ENCODE peak calls at places on chromosomes 13 and 19, in nine cellular contexts. One of them, this sample, is unnamed.

GRCh38 chr19:45952691-45953505 is 20.8 kb downstream of the NOVA2 start:
- DNase-seq in A549: peak; percentile 93
- DNase-seq in SK-N-SH: peak; percentile 55
- DNase-seq in endothelial cell of umbilical vein: no peak
- DNase-seq in K562: peak; percentile 82
- DNase-seq in GM12878: no peak
- DNase-seq in HCT116: no peak
- DNase-seq in WTC11: peak; percentile 95
- DNase-seq in H1: peak; percentile 96
- DNase-seq in this sample: peak; percentile 83

GRCh38 chr19:6032827-6033226 is 54.9 kb upstream of the RANBP3 start:
- DNase-seq in A549: no peak
- DNase-seq in SK-N-SH: no peak
- DNase-seq in endothelial cell of umbilical vein: no peak
- DNase-seq in K562: no peak
- DNase-seq in GM12878: no peak
- DNase-seq in HCT116: no peak
- DNase-seq in WTC11: no peak
- DNase-seq in H1: peak; percentile 16
- DNase-seq in this sample: no peak

GRCh38 chr13:107119989-107120881 is 552.3 kb upstream of the ARGLU1 start:
- DNase-seq in A549: no peak
- DNase-seq in SK-N-SH: no peak
- DNase-seq in endothelial cell of umbilical vein: no peak
- DNase-seq in K562: no peak
- DNase-seq in GM12878: no peak
- DNase-seq in HCT116: no peak
- DNase-seq in WTC11: no peak
- DNase-seq in H1: no peak
- DNase-seq in this sample: no peak

GRCh38 chr19:23343434-23344010 is 51.7 kb downstream of the ZNF91 start:
- DNase-seq in A549: no peak
- DNase-seq in SK-N-SH: no peak
- DNase-seq in endothelial cell of umbilical vein: no peak
- DNase-seq in K562: no peak
- DNase-seq in GM12878: no peak
- DNase-seq in HCT116: no peak
- DNase-seq in WTC11: no peak
- DNase-seq in H1: no peak
- DNase-seq in this sample: peak; percentile 17

GRCh38 chr19:51375504-51376221 is 3.2 kb upstream of the NKG7 start:
- DNase-seq in A549: no peak
- DNase-seq in SK-N-SH: no peak
- DNase-seq in endothelial cell of umbilical vein: no peak
- DNase-seq in K562: no peak
- DNase-seq in GM12878: peak; percentile 61
- DNase-seq in HCT116: no peak
- DNase-seq in WTC11: no peak
- DNase-seq in H1: no peak
- DNase-seq in this sample: peak; percentile 87

GRCh38 chr13:74867460-74867859 is 614.5 kb downstream of the TBC1D4 start:
- DNase-seq in A549: no peak
- DNase-seq in SK-N-SH: no peak
- DNase-seq in endothelial cell of umbilical vein: peak; percentile 7
- DNase-seq in K562: no peak
- DNase-seq in GM12878: no peak
- DNase-seq in HCT116: no peak
- DNase-seq in WTC11: no peak
- DNase-seq in H1: no peak
- DNase-seq in this sample: no peak

GRCh38 chr19:4496304-4496703 is 22.0 kb downstream of the PLIN4 start:
- DNase-seq in A549: no peak
- DNase-seq in SK-N-SH: no peak
- DNase-seq in endothelial cell of umbilical vein: no peak
- DNase-seq in K562: no peak
- DNase-seq in GM12878: no peak
- DNase-seq in HCT116: no peak
- DNase-seq in WTC11: no peak
- DNase-seq in H1: no peak
- DNase-seq in this sample: no peak

GRCh38 chr19:28700176-28700575 is 512.8 kb downstream of the UQCRFS1 start:
- DNase-seq in A549: no peak
- DNase-seq in SK-N-SH: no peak
- DNase-seq in endothelial cell of umbilical vein: no peak
- DNase-seq in K562: no peak
- DNase-seq in GM12878: no peak
- DNase-seq in HCT116: no peak
- DNase-seq in WTC11: no peak
- DNase-seq in H1: no peak
- DNase-seq in this sample: no peak

GRCh38 chr13:99665716-99666115 is 164.4 kb downstream of the TM9SF2 start:
- DNase-seq in A549: no peak
- DNase-seq in SK-N-SH: no peak
- DNase-seq in endothelial cell of umbilical vein: no peak
- DNase-seq in K562: no peak
- DNase-seq in GM12878: no peak
- DNase-seq in HCT116: no peak
- DNase-seq in WTC11: no peak
- DNase-seq in H1: no peak
- DNase-seq in this sample: no peak

GRCh38 chr13:21672811-21673591 is 2.1 kb downstream of the FGF9 start:
- DNase-seq in A549: no peak
- DNase-seq in SK-N-SH: no peak
- DNase-seq in endothelial cell of umbilical vein: no peak
- DNase-seq in K562: no peak
- DNase-seq in GM12878: no peak
- DNase-seq in HCT116: no peak
- DNase-seq in WTC11: no peak
- DNase-seq in H1: no peak
- DNase-seq in this sample: no peak

GRCh38 chr19:54448037-54448773 is 794 bp upstream of the LENG8 start:
- DNase-seq in A549: peak; percentile 71
- DNase-seq in SK-N-SH: peak; percentile 74
- DNase-seq in endothelial cell of umbilical vein: peak; percentile 75
- DNase-seq in K562: peak; percentile 59
- DNase-seq in GM12878: no peak
- DNase-seq in HCT116: no peak
- DNase-seq in WTC11: peak; percentile 46
- DNase-seq in H1: peak; percentile 62
- DNase-seq in this sample: peak; percentile 54

GRCh38 chr19:42115219-42115618 is 17.0 kb downstream of the POU2F2 start:
- DNase-seq in A549: no peak
- DNase-seq in SK-N-SH: no peak
- DNase-seq in endothelial cell of umbilical vein: peak; percentile 31
- DNase-seq in K562: no peak
- DNase-seq in GM12878: no peak
- DNase-seq in HCT116: no peak
- DNase-seq in WTC11: no peak
- DNase-seq in H1: no peak
- DNase-seq in this sample: no peak

GRCh38 chr19:51325161-51325979 is 13.9 kb downstream of the IGLON5 start:
- DNase-seq in A549: no peak
- DNase-seq in SK-N-SH: no peak
- DNase-seq in endothelial cell of umbilical vein: no peak
- DNase-seq in K562: no peak
- DNase-seq in GM12878: no peak
- DNase-seq in HCT116: no peak
- DNase-seq in WTC11: no peak
- DNase-seq in H1: no peak
- DNase-seq in this sample: peak; percentile 25

GRCh38 chr13:57823704-57824103 is 192.2 kb downstream of the PCDH17 start:
- DNase-seq in A549: no peak
- DNase-seq in SK-N-SH: no peak
- DNase-seq in endothelial cell of umbilical vein: no peak
- DNase-seq in K562: no peak
- DNase-seq in GM12878: no peak
- DNase-seq in HCT116: no peak
- DNase-seq in WTC11: no peak
- DNase-seq in H1: no peak
- DNase-seq in this sample: no peak

DNA sequence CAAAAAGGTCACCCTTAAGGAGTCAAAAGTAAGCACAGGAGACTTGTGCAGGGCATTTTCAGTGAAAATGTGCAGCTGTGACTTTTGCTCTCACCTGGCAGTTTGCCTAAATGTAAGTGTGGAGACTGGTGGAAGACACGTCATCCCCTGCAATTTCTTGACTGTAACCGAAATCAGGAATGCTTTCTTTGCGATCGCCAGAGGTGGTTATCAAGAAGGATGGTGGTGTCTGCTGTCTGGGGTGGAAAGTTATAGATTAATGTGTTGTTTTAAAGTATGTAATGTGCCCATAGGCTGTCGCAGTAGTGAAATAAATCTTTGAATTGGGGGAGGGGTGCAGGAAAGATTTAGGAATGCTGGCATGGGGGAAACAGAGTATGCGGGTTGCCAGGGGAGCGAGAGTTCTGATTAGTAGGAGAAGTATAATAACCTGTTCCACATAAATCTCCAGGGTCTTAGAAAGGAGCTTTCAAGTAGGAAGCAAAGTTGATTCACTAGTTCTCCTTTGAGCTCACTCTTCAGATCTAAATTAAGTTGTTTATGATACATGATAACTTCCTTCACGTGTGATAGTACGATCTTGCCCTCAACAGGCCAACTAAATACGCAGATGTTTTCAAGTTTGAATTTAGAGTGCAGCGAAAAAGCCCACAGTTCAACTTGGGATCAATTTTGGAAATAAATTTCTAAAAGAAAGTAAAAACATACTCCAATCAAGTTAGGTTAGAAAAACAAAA is 1520.0 kb upstream of the SLC10A2 start:
- DNase-seq in A549: no peak
- DNase-seq in SK-N-SH: no peak
- DNase-seq in endothelial cell of umbilical vein: peak; percentile 39
- DNase-seq in K562: no peak
- DNase-seq in GM12878: no peak
- DNase-seq in HCT116: peak; percentile 18
- DNase-seq in WTC11: no peak
- DNase-seq in H1: no peak
- DNase-seq in this sample: no peak
- TF ChIP-seq MAX in A549: no peak
- TF ChIP-seq MAX in SK-N-SH: no peak
- TF ChIP-seq MAX in endothelial cell of umbilical vein: no peak
- TF ChIP-seq MAX in K562: no peak
- TF ChIP-seq MAX in GM12878: no peak
- TF ChIP-seq MAX in HCT116: no peak
- TF ChIP-seq MAX in WTC11: no peak
- TF ChIP-seq MAX in H1: no peak
- TF ChIP-seq MAX in this sample: no peak

GRCh38 chr19:19526581-19527370 is 1.9 kb upstream of the YJEFN3 start:
- DNase-seq in A549: no peak
- DNase-seq in SK-N-SH: no peak
- DNase-seq in endothelial cell of umbilical vein: no peak
- DNase-seq in K562: no peak
- DNase-seq in GM12878: no peak
- DNase-seq in HCT116: no peak
- DNase-seq in WTC11: no peak
- DNase-seq in H1: no peak
- DNase-seq in this sample: peak; percentile 47

GRCh38 chr19:19524053-19524452 is 4.7 kb upstream of the YJEFN3 start:
- DNase-seq in A549: no peak
- DNase-seq in SK-N-SH: no peak
- DNase-seq in endothelial cell of umbilical vein: no peak
- DNase-seq in K562: no peak
- DNase-seq in GM12878: no peak
- DNase-seq in HCT116: no peak
- DNase-seq in WTC11: no peak
- DNase-seq in H1: no peak
- DNase-seq in this sample: no peak

GRCh38 chr19:19527674-19528625 is 761 bp upstream of the YJEFN3 start:
- DNase-seq in A549: no peak
- DNase-seq in SK-N-SH: no peak
- DNase-seq in endothelial cell of umbilical vein: no peak
- DNase-seq in K562: no peak
- DNase-seq in GM12878: no peak
- DNase-seq in HCT116: no peak
- DNase-seq in WTC11: no peak
- DNase-seq in H1: no peak
- DNase-seq in this sample: no peak

GRCh38 chr19:19527371-19527656 is 1.4 kb upstream of the YJEFN3 start:
- DNase-seq in A549: no peak
- DNase-seq in SK-N-SH: no peak
- DNase-seq in endothelial cell of umbilical vein: no peak
- DNase-seq in K562: no peak
- DNase-seq in GM12878: no peak
- DNase-seq in HCT116: no peak
- DNase-seq in WTC11: no peak
- DNase-seq in H1: no peak
- DNase-seq in this sample: no peak

GRCh38 chr19:19525611-19526380 is 2.9 kb upstream of the YJEFN3 start:
- DNase-seq in A549: no peak
- DNase-seq in SK-N-SH: no peak
- DNase-seq in endothelial cell of umbilical vein: no peak
- DNase-seq in K562: no peak
- DNase-seq in GM12878: no peak
- DNase-seq in HCT116: no peak
- DNase-seq in WTC11: no peak
- DNase-seq in H1: no peak
- DNase-seq in this sample: no peak
- TF ChIP-seq MAX in A549: no peak
- TF ChIP-seq MAX in SK-N-SH: no peak
- TF ChIP-seq MAX in endothelial cell of umbilical vein: no peak
- TF ChIP-seq MAX in K562: no peak
- TF ChIP-seq MAX in GM12878: no peak
- TF ChIP-seq MAX in HCT116: no peak
- TF ChIP-seq MAX in WTC11: no peak
- TF ChIP-seq MAX in H1: no peak
- TF ChIP-seq MAX in this sample: no peak

DNA sequence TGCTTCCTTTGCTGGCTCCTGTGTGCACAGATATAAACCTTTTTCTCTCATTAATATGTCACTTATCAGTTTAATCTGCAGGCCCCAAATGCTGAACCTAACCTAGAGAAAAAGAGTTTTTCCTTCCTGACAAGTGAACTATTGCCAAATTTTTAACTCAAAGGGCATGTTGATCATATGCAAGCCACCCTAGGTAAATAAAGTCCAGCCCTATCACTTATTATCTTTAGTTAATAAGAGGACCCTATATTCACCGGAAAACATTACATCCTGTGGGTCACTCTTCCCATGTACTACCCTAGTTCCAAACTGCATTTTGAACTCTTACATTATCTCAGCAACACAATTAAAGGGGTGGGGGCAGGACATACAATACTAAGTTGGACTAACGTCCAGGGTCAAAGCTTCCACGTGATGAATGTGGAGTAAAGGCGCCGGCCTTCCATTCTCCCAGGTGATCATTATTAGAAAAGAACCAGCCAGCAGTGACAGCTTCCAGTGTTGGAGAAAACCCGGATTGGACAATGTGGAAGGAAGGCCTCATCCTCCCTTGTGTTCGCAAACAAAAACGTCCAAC is 86.6 kb downstream of the STK24 start:
- DNase-seq in A549: no peak
- DNase-seq in SK-N-SH: no peak
- DNase-seq in endothelial cell of umbilical vein: peak; percentile 78
- DNase-seq in K562: no peak
- DNase-seq in GM12878: no peak
- DNase-seq in HCT116: no peak
- DNase-seq in WTC11: no peak
- DNase-seq in H1: no peak
- DNase-seq in this sample: no peak
- TF ChIP-seq MAX in A549: no peak
- TF ChIP-seq MAX in SK-N-SH: no peak
- TF ChIP-seq MAX in endothelial cell of umbilical vein: no peak
- TF ChIP-seq MAX in K562: no peak
- TF ChIP-seq MAX in GM12878: no peak
- TF ChIP-seq MAX in HCT116: no peak
- TF ChIP-seq MAX in WTC11: no peak
- TF ChIP-seq MAX in H1: no peak
- TF ChIP-seq MAX in this sample: no peak

GRCh38 chr13:44088911-44089851 is 209.5 kb downstream of the LACC1 start:
- DNase-seq in A549: no peak
- DNase-seq in SK-N-SH: no peak
- DNase-seq in endothelial cell of umbilical vein: no peak
- DNase-seq in K562: no peak
- DNase-seq in GM12878: no peak
- DNase-seq in HCT116: no peak
- DNase-seq in WTC11: no peak
- DNase-seq in H1: no peak
- DNase-seq in this sample: peak; percentile 24
- TF ChIP-seq MAX in A549: no peak
- TF ChIP-seq MAX in SK-N-SH: no peak
- TF ChIP-seq MAX in endothelial cell of umbilical vein: no peak
- TF ChIP-seq MAX in K562: no peak
- TF ChIP-seq MAX in GM12878: no peak
- TF ChIP-seq MAX in HCT116: no peak
- TF ChIP-seq MAX in WTC11: no peak
- TF ChIP-seq MAX in H1: no peak
- TF ChIP-seq MAX in this sample: no peak